ENCODE peak calls at places on chromosomes 4 and X, in seven cellular contexts. N is HepG2; D is uterus; C is CD8-positive, alpha-beta T cell; J is thyroid gland; S is lower lobe of right lung; G is ovary. R is an unnamed sample.

GRCh38 chrX:150696264-150696789 is 3.1 kb downstream of the MTMR1 start:
- DNase-seq in S (no peak), G (no peak), D (no peak), N (no peak), C (no peak), J (no peak), R (no peak)

GRCh38 chr4:138164218-138164617 is 77.9 kb downstream of the SLC7A11 start:
- DNase-seq in S (no peak), J (no peak), G (no peak), C (no peak), N (no peak), D (no peak), R (no peak)

GRCh38 chr4:16045687-16046086 is 38.1 kb downstream of the PROM1 start:
- DNase-seq in D (no peak), J (no peak), C (no peak), S (no peak), G (no peak), N (no peak), R (no peak)

GRCh38 chr4:128061566-128062536 is 739 bp downstream of the LARP1B start:
- DNase-seq in G (peak; percentile 57), N (peak; percentile 64), D (peak; percentile 35), J (peak; percentile 73), S (peak; percentile 72), C (peak; percentile 56), R (peak; percentile 78)

GRCh38 chr4:185721949-185722316 is 90.1 kb downstream of the SORBS2 start:
- DNase-seq in S (no peak), D (no peak), J (no peak), C (no peak), N (peak; percentile 77), G (no peak), R (no peak)

GRCh38 chrX:37420179-37420578 is 71.0 kb downstream of the PRRG1 start:
- DNase-seq in S (no peak), N (no peak), G (no peak), D (no peak), C (no peak), J (no peak), R (no peak)

GRCh38 chr4:108466936-108467902 is 153.2 kb upstream of the RPL34 start:
- DNase-seq in J (no peak), G (no peak), S (no peak), C (peak; percentile 20), N (no peak), D (no peak), R (no peak)

GRCh38 chr4:110085131-110085530 is 113.3 kb downstream of the ELOVL6 start:
- DNase-seq in J (peak; percentile 56), D (no peak), C (peak; percentile 24), G (no peak), N (peak; percentile 7), S (no peak), R (no peak)

GRCh38 chr4:21869978-21870745 is 78.4 kb downstream of the KCNIP4 start:
- DNase-seq in N (no peak), S (no peak), J (no peak), D (no peak), G (no peak), C (no peak), R (no peak)

GRCh38 chr4:1469596-1470392 is 63.6 kb upstream of the NKX1-1 start:
- DNase-seq in G (peak; percentile 3), J (no peak), S (peak; percentile 38), C (no peak), D (no peak), N (no peak), R (no peak)

GRCh38 chrX:31931225-31931624 is 859.4 kb upstream of the FTHL17 start:
- DNase-seq in G (no peak), C (no peak), D (no peak), N (no peak), J (no peak), S (no peak), R (no peak)

GRCh38 chrX:119654112-119654531 is 38.8 kb downstream of the SEPTIN6 start:
- DNase-seq in N (no peak), D (peak; percentile 72), C (peak; percentile 60), S (no peak), G (peak; percentile 53), J (peak; percentile 53), R (no peak)

GRCh38 chr4:26701786-26702227 is 117.9 kb downstream of the TBC1D19 start:
- DNase-seq in J (no peak), D (no peak), N (no peak), S (no peak), C (no peak), G (no peak), R (no peak)

GRCh38 chr4:41177016-41177415 is 37.3 kb downstream of the APBB2 start:
- DNase-seq in J (no peak), C (no peak), D (no peak), S (no peak), G (no peak), N (peak; percentile 80), R (no peak)

GRCh38 chrX:14015941-14016340 is 13.8 kb downstream of the GEMIN8 start:
- DNase-seq in C (no peak), N (no peak), G (no peak), S (no peak), D (no peak), J (no peak), R (no peak)

GRCh38 chrX:8586953-8587352 is 122.3 kb downstream of the VCX3B start:
- DNase-seq in S (no peak), G (no peak), D (no peak), C (no peak), J (no peak), N (no peak), R (no peak)

GRCh38 chr4:93152461-93152860 is 676.1 kb upstream of the ATOH1 start:
- DNase-seq in S (no peak), C (no peak), N (no peak), D (no peak), G (no peak), J (no peak), R (no peak)

GRCh38 chr4:152255437-152255836 is 280.5 kb downstream of the FBXW7 start:
- DNase-seq in C (peak; percentile 78), D (no peak), G (no peak), J (peak; percentile 64), N (no peak), S (no peak), R (no peak)

GRCh38 chr4:7904942-7905341 is 34.7 kb downstream of the AFAP1 start:
- DNase-seq in G (no peak), J (no peak), D (peak; percentile 78), S (no peak), N (no peak), C (no peak), R (no peak)

GRCh38 chr4:11418610-11419009 is 10.1 kb downstream of the HS3ST1 start:
- DNase-seq in G (no peak), C (peak; percentile 21), J (no peak), N (no peak), D (no peak), S (no peak), R (no peak)

GRCh38 chr4:81392164-81392563 is 79.5 kb downstream of the RASGEF1B start:
- DNase-seq in N (no peak), C (no peak), D (no peak), G (no peak), S (no peak), J (no peak), R (no peak)

GRCh38 chrX:13899607-13900006 is 82.7 kb upstream of the GPM6B start:
- DNase-seq in G (no peak), C (no peak), S (no peak), J (peak; percentile 30), D (peak; percentile 31), N (no peak), R (no peak)

GRCh38 chr4:131248314-131248713 is 1900.8 kb upstream of the PCDH10 start:
- DNase-seq in C (no peak), J (no peak), S (no peak), G (no peak), N (no peak), D (no peak), R (no peak)

GRCh38 chr4:94332983-94333590 is 9.5 kb downstream of the HPGDS start:
- DNase-seq in G (no peak), N (peak; percentile 7), J (no peak), S (no peak), D (no peak), C (no peak), R (no peak)

GRCh38 chr4:84467601-84468000 is 31.5 kb downstream of the NKX6-1 start:
- DNase-seq in G (no peak), C (no peak), J (no peak), D (no peak), S (no peak), N (no peak), R (no peak)

GRCh38 chrX:18855919-18856644 is 127.8 kb downstream of the PHKA2 start:
- DNase-seq in G (no peak), D (no peak), J (no peak), S (no peak), N (no peak), C (no peak), R (no peak)

GRCh38 chr4:15906024-15906443 is 32.5 kb downstream of the FGFBP1 start:
- DNase-seq in J (peak; percentile 32), S (peak; percentile 84), N (no peak), D (no peak), G (peak; percentile 22), C (no peak), R (no peak)

GRCh38 chrX:123476636-123477219 is 256.1 kb downstream of the THOC2 start:
- DNase-seq in G (no peak), S (no peak), J (no peak), C (no peak), D (no peak), N (no peak), R (no peak)
- H3K27ac ChIP-seq in G (no peak overlapping the region), S (no peak overlapping the region), J (no peak overlapping the region), C (no peak overlapping the region), D (peak overlapping the region; percentile 52), N (no peak overlapping the region), R (no peak overlapping the region)

GRCh38 chr4:48047896-48048295 is 31.3 kb downstream of the NIPAL1 start:
- DNase-seq in C (no peak), G (no peak), D (no peak), J (peak; percentile 24), S (no peak), N (no peak), R (no peak)
- H3K4me3 ChIP-seq in C (no peak overlapping the region), G (no peak overlapping the region), D (no peak overlapping the region), J (no peak overlapping the region), S (no peak overlapping the region), N (peak overlapping the region; percentile 45), R (no peak overlapping the region)

DNA sequence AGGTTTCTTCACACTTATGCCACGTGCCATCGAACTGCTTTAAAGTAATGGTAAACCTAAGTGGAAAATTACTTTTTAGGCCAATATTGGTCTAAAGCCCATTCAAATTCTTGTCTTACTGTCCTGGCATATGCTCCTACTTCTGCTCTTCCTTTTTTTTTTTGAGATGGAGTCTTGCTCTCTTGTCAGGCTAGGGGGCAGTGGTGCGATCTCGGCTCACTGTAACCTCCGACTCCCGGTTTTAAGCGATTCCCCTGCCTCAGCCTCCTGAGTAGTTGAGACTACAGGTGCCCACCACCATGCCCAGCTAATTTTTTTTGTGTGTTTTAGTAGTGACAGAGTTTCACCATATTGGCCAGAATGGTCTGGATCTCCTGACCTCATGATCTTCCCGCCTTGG is 129.0 kb upstream of the TECRL start:
- DNase-seq in S (no peak), C (no peak), G (no peak), D (no peak), N (peak; percentile 6), J (no peak), R (no peak)
- TF ChIP-seq CTCF in S (no peak), C (no peak), G (no peak), D (no peak), N (peak; percentile 50), J (no peak), R (no peak)

DNA sequence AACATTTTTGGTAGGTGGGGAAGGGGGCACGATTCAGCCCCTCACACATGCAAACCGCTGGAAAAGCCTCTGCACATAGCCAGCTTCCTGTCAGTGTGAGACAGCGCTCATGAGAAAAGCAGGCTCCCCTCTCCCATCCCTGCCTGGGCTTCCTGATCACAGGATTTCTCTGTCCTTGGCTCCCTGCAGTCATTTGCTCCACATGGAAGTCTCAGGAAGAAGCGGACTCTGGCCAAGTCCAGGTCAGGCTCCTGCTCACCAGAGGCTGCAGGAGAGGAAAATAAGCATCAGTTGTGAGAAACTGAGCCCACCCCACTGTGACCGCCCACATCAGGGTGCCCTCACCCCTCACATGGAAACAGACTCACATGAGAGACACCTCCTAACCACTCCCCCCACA is 664.3 kb upstream of the TENM3 start:
- DNase-seq in D (no peak), J (no peak), C (no peak), N (no peak), G (no peak), S (no peak), R (no peak)
- H3K27ac ChIP-seq in D (no peak overlapping the region), J (no peak overlapping the region), C (no peak overlapping the region), N (no peak overlapping the region), G (no peak overlapping the region), S (no peak overlapping the region), R (no peak overlapping the region)